ENCODE peak calls at places on chromosome 11, in six cellular contexts. S, I, G, V, K and C are unnamed samples.

GRCh38 chr11:13183094-13183825 is 94.3 kb upstream of the BMAL1 start:
- DNase-seq in S (no peak), I (no peak), G (peak; percentile 68), V (no peak), K (no peak), C (peak; percentile 45)

GRCh38 chr11:107857550-107858216 is 904 bp downstream of the SLC35F2 start:
- DNase-seq in S (no peak), I (no peak), G (no peak), V (no peak), K (no peak), C (no peak)

GRCh38 chr11:64459016-64459415 is 100.1 kb downstream of the RPS6KA4 start:
- DNase-seq in S (no peak), I (no peak), G (peak; percentile 36), V (no peak), K (no peak), C (no peak)

GRCh38 chr11:19953909-19954308 is 206.4 kb downstream of the DBX1 start:
- DNase-seq in S (no peak), I (peak; percentile 62), G (peak; percentile 76), V (no peak), K (no peak), C (peak; percentile 84)

GRCh38 chr11:32893947-32894827 is 1.6 kb downstream of the QSER1 start:
- DNase-seq in S (no peak), I (peak; percentile 66), G (peak; percentile 82), V (peak; percentile 30), K (no peak), C (peak; percentile 88)

GRCh38 chr11:79794057-79794456 is 353.2 kb upstream of the TENM4 start:
- DNase-seq in S (no peak), I (no peak), G (no peak), V (no peak), K (no peak), C (no peak)

GRCh38 chr11:72681226-72682153 is 7.3 kb upstream of the PDE2A start:
- DNase-seq in S (no peak), I (no peak), G (no peak), V (no peak), K (no peak), C (peak; percentile 12)

GRCh38 chr11:68818181-68818580 is 23.5 kb downstream of the CPT1A start:
- DNase-seq in S (no peak), I (no peak), G (no peak), V (no peak), K (no peak), C (no peak)

GRCh38 chr11:121300972-121301699 is 8.6 kb downstream of the SC5D start:
- DNase-seq in S (no peak), I (no peak), G (no peak), V (no peak), K (no peak), C (no peak)

GRCh38 chr11:75536786-75537629 is 11.3 kb upstream of the GDPD5 start:
- DNase-seq in S (no peak), I (no peak), G (no peak), V (peak; percentile 50), K (peak; percentile 67), C (peak; percentile 69)

GRCh38 chr11:130431806-130432205 is 3.4 kb upstream of the ADAMTS8 start:
- DNase-seq in S (no peak), I (no peak), G (peak; percentile 32), V (no peak), K (no peak), C (no peak)

GRCh38 chr11:12205330-12205729 is 94.9 kb downstream of the MICAL2 start:
- DNase-seq in S (no peak), I (no peak), G (no peak), V (no peak), K (no peak), C (no peak)

GRCh38 chr11:43523632-43524031 is 156.9 kb upstream of the HSD17B12 start:
- DNase-seq in S (no peak), I (no peak), G (no peak), V (no peak), K (no peak), C (no peak)

GRCh38 chr11:12765428-12765827 is 91.2 kb downstream of the TEAD1 start:
- DNase-seq in S (no peak), I (peak; percentile 29), G (peak; percentile 42), V (no peak), K (no peak), C (no peak)

GRCh38 chr11:120912504-120912903 is 111.4 kb upstream of the TBCEL start:
- DNase-seq in S (no peak), I (peak; percentile 10), G (peak; percentile 49), V (no peak), K (no peak), C (peak; percentile 15)

GRCh38 chr11:69352715-69353325 is 58.9 kb downstream of the MYEOV start:
- DNase-seq in S (no peak), I (peak; percentile 93), G (peak; percentile 74), V (peak; percentile 47), K (peak; percentile 42), C (peak; percentile 97)

GRCh38 chr11:88631497-88631896 is 294.0 kb upstream of the CTSC start:
- DNase-seq in S (no peak), I (no peak), G (no peak), V (no peak), K (no peak), C (peak; percentile 36)

GRCh38 chr11:2807801-2808241 is 77.8 kb downstream of the CDKN1C start:
- DNase-seq in S (peak; percentile 6), I (no peak), G (no peak), V (no peak), K (no peak), C (no peak)

GRCh38 chr11:3683039-3683438 is 11.9 kb upstream of the CHRNA10 start:
- DNase-seq in S (no peak), I (no peak), G (no peak), V (no peak), K (no peak), C (no peak)

GRCh38 chr11:44605068-44605708 is 39.7 kb downstream of the CD82 start:
- DNase-seq in S (no peak), I (no peak), G (no peak), V (no peak), K (no peak), C (no peak)

GRCh38 chr11:7657306-7658025 is 15.8 kb downstream of the CYB5R2 start:
- DNase-seq in S (no peak), I (no peak), G (peak; percentile 88), V (no peak), K (no peak), C (peak; percentile 77)

GRCh38 chr11:116723511-116723910 is 49.3 kb downstream of the BUD13 start:
- DNase-seq in S (no peak), I (no peak), G (no peak), V (no peak), K (no peak), C (no peak)

GRCh38 chr11:62713343-62713742 is 5.9 kb downstream of the GNG3 start:
- DNase-seq in S (no peak), I (no peak), G (no peak), V (no peak), K (no peak), C (peak; percentile 84)

GRCh38 chr11:113603277-113604059 is 102.6 kb downstream of the TMPRSS5 start:
- DNase-seq in S (no peak), I (no peak), G (peak; percentile 64), V (no peak), K (no peak), C (peak; percentile 71)

GRCh38 chr11:31968774-31969433 is 122.0 kb upstream of the RCN1 start:
- DNase-seq in S (no peak), I (no peak), G (peak; percentile 74), V (no peak), K (no peak), C (peak; percentile 14)

GRCh38 chr11:6862961-6863360 is at the start of gene OR10A2:
- DNase-seq in S (no peak), I (no peak), G (peak; percentile 4), V (no peak), K (no peak), C (peak; percentile 5)

GRCh38 chr11:58771458-58771855 is 39.7 kb upstream of the GLYAT start:
- DNase-seq in S (no peak), I (no peak), G (peak; percentile 10), V (no peak), K (no peak), C (peak; percentile 47)

GRCh38 chr11:96257972-96258951 is 84.7 kb downstream of the MAML2 start:
- DNase-seq in S (no peak), I (no peak), G (no peak), V (no peak), K (no peak), C (peak; percentile 44)

GRCh38 chr11:70590356-70590991 is 192.1 kb downstream of the CTTN start:
- DNase-seq in S (no peak), I (no peak), G (no peak), V (no peak), K (no peak), C (no peak)

GRCh38 chr11:107785401-107785800 is 73.2 kb downstream of the SLC35F2 start:
- DNase-seq in S (no peak), I (no peak), G (no peak), V (peak; percentile 8), K (peak; percentile 20), C (peak; percentile 89)

GRCh38 chr11:120881591-120881990 is 142.3 kb upstream of the TBCEL start:
- DNase-seq in S (no peak), I (no peak), G (peak; percentile 27), V (no peak), K (no peak), C (no peak)

GRCh38 chr11:93903989-93904388 is 53.6 kb upstream of the VSTM5 start:
- DNase-seq in S (no peak), I (no peak), G (no peak), V (no peak), K (no peak), C (no peak)

GRCh38 chr11:18001191-18001590 is 11.7 kb downstream of the SERGEF start:
- DNase-seq in S (no peak), I (no peak), G (no peak), V (no peak), K (no peak), C (peak; percentile 28)